ENCODE peak calls at places on chromosomes 2 and 18, in four cellular contexts. One of them, this sample, is unnamed.

GRCh38 chr2:234490239-234491074 is 6.4 kb downstream of the ARL4C start:
- DNase-seq in neural crest cell: no peak
- DNase-seq in HCT116: no peak
- DNase-seq in PC-3: no peak
- DNase-seq in this sample: no peak

GRCh38 chr2:100752628-100753333 is 67.2 kb upstream of the NPAS2 start:
- DNase-seq in neural crest cell: no peak
- DNase-seq in HCT116: no peak
- DNase-seq in PC-3: peak
- DNase-seq in this sample: no peak

GRCh38 chr2:189799531-189799930 is 15.3 kb downstream of the PMS1 start:
- DNase-seq in neural crest cell: no peak
- DNase-seq in HCT116: no peak
- DNase-seq in PC-3: peak
- DNase-seq in this sample: no peak

GRCh38 chr2:188381614-188382013 is 89.9 kb downstream of the GULP1 start:
- DNase-seq in neural crest cell: no peak
- DNase-seq in HCT116: peak
- DNase-seq in PC-3: peak
- DNase-seq in this sample: no peak

GRCh38 chr18:79738565-79739439 is 58.9 kb upstream of the KCNG2 start:
- DNase-seq in neural crest cell: no peak
- DNase-seq in HCT116: no peak
- DNase-seq in PC-3: no peak
- DNase-seq in this sample: no peak

GRCh38 chr18:251572-251971 is 16.3 kb downstream of the THOC1 start:
- DNase-seq in neural crest cell: no peak
- DNase-seq in HCT116: no peak
- DNase-seq in PC-3: no peak
- DNase-seq in this sample: no peak

GRCh38 chr2:146697307-146697706 is 1147.5 kb upstream of the ACVR2A start:
- DNase-seq in neural crest cell: no peak
- DNase-seq in HCT116: no peak
- DNase-seq in PC-3: no peak
- DNase-seq in this sample: no peak

GRCh38 chr2:3264010-3264744 is 113.4 kb downstream of the EIPR1 start:
- DNase-seq in neural crest cell: no peak
- DNase-seq in HCT116: no peak
- DNase-seq in PC-3: no peak
- DNase-seq in this sample: no peak

GRCh38 chr2:69385443-69386151 is 1.4 kb downstream of the GFPT1 start:
- DNase-seq in neural crest cell: no peak
- DNase-seq in HCT116: peak
- DNase-seq in PC-3: peak
- DNase-seq in this sample: peak

GRCh38 chr2:98348066-98348561 is 1.9 kb downstream of the CNGA3 start:
- DNase-seq in neural crest cell: peak
- DNase-seq in HCT116: no peak
- DNase-seq in PC-3: no peak
- DNase-seq in this sample: no peak

GRCh38 chr2:117981810-117982209 is 32.1 kb downstream of the CCDC93 start:
- DNase-seq in neural crest cell: no peak
- DNase-seq in HCT116: no peak
- DNase-seq in PC-3: peak
- DNase-seq in this sample: no peak

GRCh38 chr2:224039080-224039769 is at the start of gene SERPINE2:
- DNase-seq in neural crest cell: peak
- DNase-seq in HCT116: peak
- DNase-seq in PC-3: peak
- DNase-seq in this sample: peak

GRCh38 chr2:61762292-61762691 is 91.6 kb downstream of the FAM161A start:
- DNase-seq in neural crest cell: no peak
- DNase-seq in HCT116: no peak
- DNase-seq in PC-3: peak
- DNase-seq in this sample: peak

GRCh38 chr2:122481717-122482116 is 726.3 kb downstream of the TSN start:
- DNase-seq in neural crest cell: no peak
- DNase-seq in HCT116: no peak
- DNase-seq in PC-3: peak
- DNase-seq in this sample: no peak

GRCh38 chr2:151878655-151879563 is 50.7 kb upstream of the ARL5A start:
- DNase-seq in neural crest cell: no peak
- DNase-seq in HCT116: peak
- DNase-seq in PC-3: peak
- DNase-seq in this sample: no peak

GRCh38 chr2:5694016-5694690 is 2.0 kb downstream of the SOX11 start:
- DNase-seq in neural crest cell: peak
- DNase-seq in HCT116: no peak
- DNase-seq in PC-3: no peak
- DNase-seq in this sample: no peak

GRCh38 chr2:120552800-120553471 is 182.7 kb upstream of the GLI2 start:
- DNase-seq in neural crest cell: peak
- DNase-seq in HCT116: peak
- DNase-seq in PC-3: peak
- DNase-seq in this sample: peak

GRCh38 chr2:143603035-143603616 is 473.9 kb downstream of the ARHGAP15 start:
- DNase-seq in neural crest cell: peak
- DNase-seq in HCT116: no peak
- DNase-seq in PC-3: no peak
- DNase-seq in this sample: no peak

GRCh38 chr2:196234672-196235071 is 63.3 kb upstream of the STK17B start:
- DNase-seq in neural crest cell: no peak
- DNase-seq in HCT116: no peak
- DNase-seq in PC-3: peak
- DNase-seq in this sample: no peak

GRCh38 chr2:39481611-39482010 is 44.5 kb upstream of the MAP4K3 start:
- DNase-seq in neural crest cell: no peak
- DNase-seq in HCT116: no peak
- DNase-seq in PC-3: peak
- DNase-seq in this sample: no peak

GRCh38 chr2:101305492-101306123 is 2.9 kb downstream of the RNF149 start:
- DNase-seq in neural crest cell: no peak
- DNase-seq in HCT116: no peak
- DNase-seq in PC-3: peak
- DNase-seq in this sample: no peak

GRCh38 chr2:234203135-234203984 is 152.9 kb downstream of the SPP2 start:
- DNase-seq in neural crest cell: no peak
- DNase-seq in HCT116: peak
- DNase-seq in PC-3: peak
- DNase-seq in this sample: peak

GRCh38 chr2:160266078-160266551 is 66.0 kb upstream of the ITGB6 start:
- DNase-seq in neural crest cell: no peak
- DNase-seq in HCT116: no peak
- DNase-seq in PC-3: no peak
- DNase-seq in this sample: no peak

GRCh38 chr18:44060197-44060596 is 620.5 kb upstream of the SETBP1 start:
- DNase-seq in neural crest cell: no peak
- DNase-seq in HCT116: no peak
- DNase-seq in PC-3: no peak
- DNase-seq in this sample: no peak

GRCh38 chr18:52387246-52387645 is 47.2 kb downstream of the DCC start:
- DNase-seq in neural crest cell: no peak
- DNase-seq in HCT116: no peak
- DNase-seq in PC-3: no peak
- DNase-seq in this sample: no peak

GRCh38 chr2:188811522-188811921 is 162.7 kb upstream of the COL3A1 start:
- DNase-seq in neural crest cell: no peak
- DNase-seq in HCT116: no peak
- DNase-seq in PC-3: peak
- DNase-seq in this sample: no peak

GRCh38 chr18:21505231-21505630 is 95.3 kb downstream of the ESCO1 start:
- DNase-seq in neural crest cell: no peak
- DNase-seq in HCT116: no peak
- DNase-seq in PC-3: no peak
- DNase-seq in this sample: no peak

GRCh38 chr18:57814555-57814954 is 11.4 kb upstream of the ATP8B1 start:
- DNase-seq in neural crest cell: no peak
- DNase-seq in HCT116: no peak
- DNase-seq in PC-3: no peak
- DNase-seq in this sample: no peak

GRCh38 chr2:238941262-238941792 is 93.4 kb downstream of the TWIST2 start:
- DNase-seq in neural crest cell: no peak
- DNase-seq in HCT116: no peak
- DNase-seq in PC-3: no peak
- DNase-seq in this sample: no peak

GRCh38 chr2:8571792-8572499 is 109.9 kb upstream of the ID2 start:
- DNase-seq in neural crest cell: no peak
- DNase-seq in HCT116: no peak
- DNase-seq in PC-3: peak
- DNase-seq in this sample: no peak

GRCh38 chr18:68679531-68679930 is 35.4 kb downstream of the TMX3 start:
- DNase-seq in neural crest cell: no peak
- DNase-seq in HCT116: no peak
- DNase-seq in PC-3: no peak
- DNase-seq in this sample: no peak

GRCh38 chr18:30954262-30954661 is 88.3 kb downstream of the DSC3 start:
- DNase-seq in neural crest cell: no peak
- DNase-seq in HCT116: no peak
- DNase-seq in PC-3: no peak
- DNase-seq in this sample: no peak

GRCh38 chr2:15919716-15920444 is 20.5 kb upstream of the MYCN start:
- DNase-seq in neural crest cell: no peak
- DNase-seq in HCT116: no peak
- DNase-seq in PC-3: peak
- DNase-seq in this sample: peak

GRCh38 chr2:38775921-38776225 is 2.1 kb upstream of the GEMIN6 start:
- DNase-seq in neural crest cell: no peak
- DNase-seq in HCT116: no peak
- DNase-seq in PC-3: no peak
- DNase-seq in this sample: no peak

GRCh38 chr2:66032376-66032775 is 402.5 kb upstream of the MEIS1 start:
- DNase-seq in neural crest cell: no peak
- DNase-seq in HCT116: no peak
- DNase-seq in PC-3: no peak
- DNase-seq in this sample: no peak

GRCh38 chr2:66034467-66034866 is 400.5 kb upstream of the MEIS1 start:
- DNase-seq in neural crest cell: no peak
- DNase-seq in HCT116: no peak
- DNase-seq in PC-3: no peak
- DNase-seq in this sample: no peak

DNA sequence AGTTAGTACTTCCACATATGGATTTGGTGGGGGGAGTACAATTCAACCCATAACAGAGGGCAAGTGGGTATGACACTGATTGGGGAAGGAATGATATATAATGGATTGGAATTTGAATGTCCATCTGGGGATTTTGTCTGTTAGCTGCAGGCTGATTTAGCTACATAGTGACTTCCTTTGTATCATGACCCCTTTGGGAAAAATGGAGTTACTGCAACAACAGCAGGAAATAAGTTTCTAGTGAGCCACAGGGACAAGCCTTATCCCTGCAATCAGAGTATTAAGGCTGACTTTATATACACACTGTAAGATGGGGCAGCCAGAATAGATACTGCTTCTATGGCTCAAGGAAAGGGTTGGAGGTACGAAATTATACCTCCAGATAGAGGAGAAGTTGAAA is 404.4 kb upstream of the MEIS1 start:
- DNase-seq in neural crest cell: no peak
- DNase-seq in HCT116: peak
- DNase-seq in PC-3: peak
- DNase-seq in this sample: no peak
- TF ChIP-seq CTCF in neural crest cell: peak
- TF ChIP-seq CTCF in HCT116: no peak
- TF ChIP-seq CTCF in PC-3: peak
- TF ChIP-seq CTCF in this sample: no peak

GRCh38 chr2:225042800-225043167 is 516 bp upstream of the DOCK10 start:
- DNase-seq in neural crest cell: no peak
- DNase-seq in HCT116: no peak
- DNase-seq in PC-3: no peak
- DNase-seq in this sample: no peak

GRCh38 chr2:225041210-225041870 is 928 bp downstream of the DOCK10 start:
- DNase-seq in neural crest cell: no peak
- DNase-seq in HCT116: no peak
- DNase-seq in PC-3: peak
- DNase-seq in this sample: peak

GRCh38 chr2:225038076-225038571 is 4.1 kb downstream of the DOCK10 start:
- DNase-seq in neural crest cell: no peak
- DNase-seq in HCT116: no peak
- DNase-seq in PC-3: no peak
- DNase-seq in this sample: no peak

GRCh38 chr2:225041871-225042799 is at the start of gene DOCK10:
- DNase-seq in neural crest cell: peak
- DNase-seq in HCT116: no peak
- DNase-seq in PC-3: peak
- DNase-seq in this sample: peak

GRCh38 chr2:225040862-225041209 is 1.4 kb downstream of the DOCK10 start:
- DNase-seq in neural crest cell: no peak
- DNase-seq in HCT116: no peak
- DNase-seq in PC-3: peak
- DNase-seq in this sample: peak
- TF ChIP-seq CTCF in neural crest cell: no peak
- TF ChIP-seq CTCF in HCT116: no peak
- TF ChIP-seq CTCF in PC-3: no peak
- TF ChIP-seq CTCF in this sample: no peak

GRCh38 chr2:11320698-11321492 is 23.5 kb downstream of the ROCK2 start:
- DNase-seq in neural crest cell: no peak
- DNase-seq in HCT116: peak
- DNase-seq in PC-3: peak
- DNase-seq in this sample: no peak
- TF ChIP-seq CTCF in neural crest cell: no peak
- TF ChIP-seq CTCF in HCT116: no peak
- TF ChIP-seq CTCF in PC-3: peak
- TF ChIP-seq CTCF in this sample: no peak

GRCh38 chr2:136024185-136024584 is 38.8 kb upstream of the DARS1 start:
- DNase-seq in neural crest cell: no peak
- DNase-seq in HCT116: no peak
- DNase-seq in PC-3: no peak
- DNase-seq in this sample: no peak
- TF ChIP-seq CTCF in neural crest cell: no peak
- TF ChIP-seq CTCF in HCT116: no peak
- TF ChIP-seq CTCF in PC-3: no peak
- TF ChIP-seq CTCF in this sample: no peak

DNA sequence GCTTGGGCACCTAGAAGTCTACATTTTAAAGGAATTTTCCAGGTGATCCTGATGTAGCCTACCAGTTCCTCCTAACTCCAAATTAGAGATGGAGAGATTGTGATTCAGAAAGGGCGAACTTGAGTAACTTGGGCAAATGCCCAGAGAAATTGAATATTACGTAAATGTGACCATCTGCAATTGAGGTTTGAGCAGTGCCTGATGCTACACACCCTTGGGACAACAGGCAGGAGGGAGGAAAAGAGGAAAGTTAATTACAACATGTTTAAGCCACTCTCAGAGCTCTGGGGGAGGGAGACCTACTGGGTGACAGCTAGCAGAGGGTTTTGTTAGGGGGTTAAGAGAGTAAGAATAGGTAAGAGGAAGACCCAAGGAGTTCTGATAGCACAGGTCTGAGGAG is 208.9 kb downstream of the LPIN1 start:
- DNase-seq in neural crest cell: no peak
- DNase-seq in HCT116: no peak
- DNase-seq in PC-3: peak
- DNase-seq in this sample: no peak
- TF ChIP-seq CTCF in neural crest cell: no peak
- TF ChIP-seq CTCF in HCT116: no peak
- TF ChIP-seq CTCF in PC-3: no peak
- TF ChIP-seq CTCF in this sample: no peak

This sample was measured in Calu3.